ENCODE peak calls at places on chromosomes 11 and 22, in five cellular contexts. J is dorsolateral prefrontal cortex, U is neural crest cell, M is HT-29, P is GM12865. T is an unnamed sample.

GRCh38 chr11:67301951-67302516 is 1.3 kb upstream of the SSH3 start:
- DNase-seq in J (peak; percentile 58), U (no peak), M (peak; percentile 84), P (no peak), T (peak; percentile 81)

GRCh38 chr11:65789230-65790103 is 2.6 kb downstream of the OVOL1 start:
- DNase-seq in J (no peak), U (no peak), M (no peak), P (no peak), T (no peak)

GRCh38 chr11:44618561-44619425 is 53.3 kb downstream of the CD82 start:
- DNase-seq in J (peak; percentile 22), U (no peak), M (no peak), P (no peak), T (no peak)

GRCh38 chr22:35306350-35306967 is 6.8 kb downstream of the TOM1 start:
- DNase-seq in J (no peak), U (no peak), M (no peak), P (peak; percentile 36), T (no peak)

GRCh38 chr11:15196704-15197103 is 82.0 kb downstream of the INSC start:
- DNase-seq in J (no peak), U (no peak), M (no peak), P (no peak), T (no peak)

GRCh38 chr11:117199061-117199915 is at the start of gene TAGLN:
- DNase-seq in J (no peak), U (peak; percentile 15), M (no peak), P (no peak), T (peak; percentile 59)

GRCh38 chr22:30539368-30539767 is 7.2 kb downstream of the SEC14L6 start:
- DNase-seq in J (no peak), U (no peak), M (no peak), P (no peak), T (no peak)

GRCh38 chr22:35568751-35569725 is 28.4 kb downstream of the RASD2 start:
- DNase-seq in J (no peak), U (no peak), M (no peak), P (no peak), T (no peak)

GRCh38 chr22:24474221-24474620 is 20.9 kb upstream of the UPB1 start:
- DNase-seq in J (no peak), U (no peak), M (no peak), P (no peak), T (peak; percentile 55)

GRCh38 chr11:108571001-108571400 is 22.6 kb downstream of the EXPH5 start:
- DNase-seq in J (no peak), U (no peak), M (peak; percentile 46), P (no peak), T (peak; percentile 48)

GRCh38 chr11:27902981-27903624 is 202.8 kb upstream of the BDNF start:
- DNase-seq in J (no peak), U (no peak), M (no peak), P (no peak), T (no peak)

GRCh38 chr22:45200230-45200629 is 36.5 kb downstream of the NUP50 start:
- DNase-seq in J (no peak), U (no peak), M (no peak), P (no peak), T (no peak)

GRCh38 chr11:28461338-28461737 is 353.1 kb downstream of the METTL15 start:
- DNase-seq in J (no peak), U (no peak), M (no peak), P (no peak), T (no peak)

GRCh38 chr11:129252621-129253020 is 60.5 kb upstream of the ARHGAP32 start:
- DNase-seq in J (no peak), U (no peak), M (no peak), P (no peak), T (no peak)

GRCh38 chr22:44752285-44753188 is at the start of gene ARHGAP8:
- DNase-seq in J (no peak), U (no peak), M (no peak), P (no peak), T (peak; percentile 48)

GRCh38 chr22:40107756-40108437 is 69.8 kb upstream of the TNRC6B start:
- DNase-seq in J (no peak), U (no peak), M (no peak), P (no peak), T (no peak)

GRCh38 chr22:40238425-40239344 is 61.0 kb downstream of the TNRC6B start:
- DNase-seq in J (no peak), U (no peak), M (peak; percentile 41), P (peak; percentile 53), T (no peak)

GRCh38 chr11:70233511-70233919 is 30.4 kb downstream of the FADD start:
- DNase-seq in J (no peak), U (no peak), M (peak; percentile 99), P (peak; percentile 52), T (peak; percentile 89)

GRCh38 chr11:47111318-47111804 is 65.3 kb downstream of the ARFGAP2 start:
- DNase-seq in J (no peak), U (no peak), M (no peak), P (peak; percentile 87), T (peak; percentile 35)

GRCh38 chr22:20578192-20578591 is 70.8 kb downstream of the MED15 start:
- DNase-seq in J (no peak), U (no peak), M (no peak), P (no peak), T (no peak)

GRCh38 chr11:1548221-1549070 is 23.6 kb downstream of the DUSP8 start:
- DNase-seq in J (peak; percentile 73), U (no peak), M (peak; percentile 84), P (no peak), T (peak; percentile 88)

GRCh38 chr11:62392944-62393628 is 25.7 kb upstream of the SCGB1A1 start:
- DNase-seq in J (no peak), U (no peak), M (peak; percentile 77), P (peak; percentile 62), T (peak; percentile 72)

GRCh38 chr11:129992161-129992944 is 10.3 kb downstream of the PRDM10 start:
- DNase-seq in J (no peak), U (no peak), M (peak; percentile 85), P (peak; percentile 54), T (peak; percentile 90)

GRCh38 chr22:29201722-29202230 is 3.9 kb upstream of the EMID1 start:
- DNase-seq in J (no peak), U (no peak), M (no peak), P (no peak), T (no peak)

GRCh38 chr11:23403210-23404185 is 543.2 kb upstream of the CCDC179 start:
- DNase-seq in J (no peak), U (no peak), M (no peak), P (no peak), T (no peak)

GRCh38 chr11:34339149-34340064 is 18.4 kb downstream of the ABTB2 start:
- DNase-seq in J (no peak), U (no peak), M (no peak), P (peak; percentile 37), T (peak; percentile 10)

T was measured in SW480.